ENCODE peak calls at places on chromosomes 5 and 9, in five cellular contexts. K is effector memory CD8-positive, alpha-beta T cell; U is uterus; M is CD8-positive, alpha-beta memory T cell; E is fibroblast of mammary gland. V is an unnamed sample.

GRCh38 chr5:88743231-88743879 is 139.6 kb downstream of the MEF2C start:
- DNase-seq in M (no peak), U (no peak), E (peak; percentile 38), K (no peak), V (no peak)

GRCh38 chr5:93278876-93279275 is 302.1 kb downstream of the NR2F1-AS1 start:
- DNase-seq in U (no peak), M (no peak), K (no peak), E (peak; percentile 6), V (no peak)

GRCh38 chr5:133250527-133250926 is 198.7 kb downstream of the HSPA4 start:
- DNase-seq in K (no peak), M (no peak), E (no peak), U (no peak), V (no peak)

GRCh38 chr9:91682806-91683205 is 259.2 kb upstream of the NFIL3 start:
- DNase-seq in K (no peak), E (peak; percentile 79), U (no peak), M (no peak), V (no peak)

GRCh38 chr5:53323511-53323910 is 156.9 kb upstream of the FST start:
- DNase-seq in M (no peak), U (no peak), E (no peak), K (no peak), V (no peak)

GRCh38 chr5:129664336-129664937 is 83.5 kb upstream of the MINAR2 start:
- DNase-seq in U (peak; percentile 30), K (no peak), E (peak; percentile 65), M (no peak), V (no peak)

GRCh38 chr5:178454308-178454707 is 135.9 kb downstream of the COL23A1 start:
- DNase-seq in M (no peak), K (no peak), U (no peak), E (no peak), V (no peak)

GRCh38 chr9:5892456-5893133 is 1.9 kb downstream of the MLANA start:
- DNase-seq in K (no peak), U (peak; percentile 37), M (no peak), E (no peak), V (no peak)

GRCh38 chr9:113373676-113374392 is 3.0 kb downstream of the HDHD3 start:
- DNase-seq in M (no peak), E (no peak), U (no peak), K (no peak), V (no peak)

GRCh38 chr5:127699416-127699815 is 3.8 kb upstream of the CCDC192 start:
- DNase-seq in M (no peak), U (no peak), E (no peak), K (no peak), V (no peak)

GRCh38 chr9:93306579-93307091 is 122.7 kb downstream of the WNK2 start:
- DNase-seq in M (no peak), U (no peak), K (no peak), E (no peak), V (no peak)

GRCh38 chr5:168317521-168318147 is 26.2 kb downstream of the WWC1 start:
- DNase-seq in M (no peak), E (peak; percentile 99), U (no peak), K (no peak), V (no peak)

GRCh38 chr5:149114403-149115312 is 26.6 kb upstream of the ABLIM3 start:
- DNase-seq in U (peak; percentile 39), M (peak; percentile 16), K (peak; percentile 26), E (peak; percentile 86), V (peak; percentile 38)

GRCh38 chr5:64807505-64807904 is 38.8 kb downstream of the CWC27 start:
- DNase-seq in M (no peak), K (no peak), E (peak; percentile 14), U (no peak), V (no peak)

GRCh38 chr5:125137535-125137934 is 391.1 kb upstream of the ZNF608 start:
- DNase-seq in M (no peak), E (no peak), U (no peak), K (no peak), V (no peak)

GRCh38 chr5:176630681-176631222 is 277 bp downstream of the EIF4E1B start:
- DNase-seq in U (no peak), M (no peak), E (no peak), K (no peak), V (no peak)

GRCh38 chr5:168301593-168302388 is 10.3 kb downstream of the WWC1 start:
- DNase-seq in E (no peak), U (no peak), K (no peak), M (no peak), V (no peak)

GRCh38 chr9:123150708-123151503 is 117.4 kb downstream of the GPR21 start:
- DNase-seq in K (no peak), U (no peak), E (peak; percentile 31), M (no peak), V (no peak)

GRCh38 chr5:109413463-109413862 is 3.7 kb upstream of the PJA2 start:
- DNase-seq in K (no peak), M (no peak), E (peak; percentile 31), U (no peak), V (no peak)

GRCh38 chr9:18997151-18997550 is 35.9 kb downstream of the SAXO1 start:
- DNase-seq in K (no peak), E (no peak), M (no peak), U (no peak), V (no peak)

GRCh38 chr5:169742773-169743296 is 105.8 kb downstream of the DOCK2 start:
- DNase-seq in U (no peak), M (no peak), E (peak; percentile 65), K (no peak), V (no peak)

GRCh38 chr9:128207076-128207731 is 4.0 kb downstream of the DNM1 start:
- DNase-seq in K (no peak), U (no peak), M (no peak), E (no peak), V (no peak)

GRCh38 chr5:1037671-1038416 is 29.2 kb downstream of the NKD2 start:
- DNase-seq in M (no peak), E (no peak), K (no peak), U (no peak), V (peak; percentile 14)

GRCh38 chr9:36987891-36988290 is 46.2 kb downstream of the PAX5 start:
- DNase-seq in K (no peak), M (no peak), U (no peak), E (peak; percentile 21), V (no peak)

GRCh38 chr9:123967323-123967722 is 37.4 kb upstream of the DENND1A start:
- DNase-seq in U (no peak), K (no peak), M (no peak), E (no peak), V (no peak)

GRCh38 chr9:129398101-129398795 is 220.2 kb upstream of the IER5L start:
- DNase-seq in E (no peak), K (no peak), M (no peak), U (no peak), V (peak; percentile 4)

V was measured in left ventricle myocardium inferior.